ENCODE peak calls at places on chromosomes 16 and 17, in eight cellular contexts. R is breast epithelium, O is fibroblast of the aortic adventitia, I is GM20000, J is lower leg skin, T is AG04450, V is fibroblast of pulmonary artery, D is HCT116. E is an unnamed sample.

GRCh38 chr16:9824191-9824590 is 358.0 kb downstream of the GRIN2A start:
- DNase-seq in R (no peak), O (no peak), I (no peak), J (no peak), T (no peak), V (no peak), D (no peak), E (no peak)

GRCh38 chr17:57480438-57481196 is 224.3 kb downstream of the MSI2 start:
- DNase-seq in R (no peak), O (peak), I (no peak), J (no peak), T (no peak), V (peak), D (no peak), E (no peak)

GRCh38 chr17:27746881-27747280 is 53.4 kb downstream of the NOS2 start:
- DNase-seq in R (no peak), O (no peak), I (no peak), J (no peak), T (no peak), V (no peak), D (no peak), E (no peak)

GRCh38 chr16:75265911-75266701 is 14.7 kb upstream of the BCAR1 start:
- DNase-seq in R (peak), O (peak), I (peak), J (no peak), T (no peak), V (peak), D (no peak), E (peak)

GRCh38 chr16:27203429-27204231 is at the start of gene KDM8:
- DNase-seq in R (peak), O (peak), I (peak), J (peak), T (peak), V (peak), D (peak), E (peak)

GRCh38 chr17:79404136-79404911 is 206.5 kb downstream of the RBFOX3 start:
- DNase-seq in R (no peak), O (no peak), I (no peak), J (no peak), T (no peak), V (no peak), D (no peak), E (no peak)

GRCh38 chr16:48271728-48272127 is 24.4 kb upstream of the ABCC11 start:
- DNase-seq in R (no peak), O (peak), I (no peak), J (no peak), T (no peak), V (peak), D (no peak), E (no peak)

GRCh38 chr17:72429066-72429638 is 308.3 kb downstream of the SOX9 start:
- DNase-seq in R (no peak), O (no peak), I (no peak), J (no peak), T (no peak), V (no peak), D (no peak), E (no peak)

GRCh38 chr17:81987161-81987770 is 9.8 kb downstream of the ASPSCR1 start:
- DNase-seq in R (no peak), O (no peak), I (no peak), J (no peak), T (no peak), V (no peak), D (no peak), E (no peak)

GRCh38 chr17:48603959-48604769 is 622 bp downstream of the HOXB6 start:
- DNase-seq in R (no peak), O (no peak), I (no peak), J (no peak), T (no peak), V (no peak), D (peak), E (no peak)

GRCh38 chr17:27754549-27754948 is 45.8 kb downstream of the NOS2 start:
- DNase-seq in R (no peak), O (no peak), I (no peak), J (no peak), T (no peak), V (no peak), D (no peak), E (peak)

GRCh38 chr16:27925612-27926011 is 137.9 kb downstream of the GSG1L start:
- DNase-seq in R (no peak), O (no peak), I (no peak), J (no peak), T (no peak), V (no peak), D (no peak), E (no peak)

GRCh38 chr16:15055141-15056053 is 477 bp downstream of the NTAN1 start:
- DNase-seq in R (no peak), O (peak), I (peak), J (peak), T (no peak), V (peak), D (no peak), E (no peak)

GRCh38 chr17:31752570-31752969 is 106.5 kb downstream of the COPRS start:
- DNase-seq in R (no peak), O (no peak), I (no peak), J (no peak), T (no peak), V (no peak), D (no peak), E (no peak)

GRCh38 chr17:79126139-79126538 is 51.5 kb downstream of the ENGASE start:
- DNase-seq in R (no peak), O (no peak), I (no peak), J (no peak), T (no peak), V (no peak), D (no peak), E (no peak)

GRCh38 chr17:81160306-81160705 is 5.0 kb upstream of the PVALEF start:
- DNase-seq in R (no peak), O (no peak), I (no peak), J (no peak), T (no peak), V (no peak), D (no peak), E (no peak)

GRCh38 chr16:9836118-9836736 is 346.0 kb downstream of the GRIN2A start:
- DNase-seq in R (no peak), O (peak), I (no peak), J (no peak), T (no peak), V (peak), D (no peak), E (peak)

GRCh38 chr17:83037084-83037950 is 42.1 kb upstream of the METRNL start:
- DNase-seq in R (no peak), O (no peak), I (no peak), J (no peak), T (no peak), V (no peak), D (no peak), E (no peak)

GRCh38 chr16:84788968-84789371 is 30.8 kb upstream of the CRISPLD2 start:
- DNase-seq in R (no peak), O (no peak), I (no peak), J (no peak), T (no peak), V (no peak), D (no peak), E (no peak)

GRCh38 chr17:33284022-33284421 is 9.1 kb downstream of the ASIC2 start:
- DNase-seq in R (no peak), O (peak), I (no peak), J (peak), T (peak), V (peak), D (no peak), E (no peak)

GRCh38 chr17:1890758-1891450 is 61.1 kb downstream of the RPA1 start:
- DNase-seq in R (no peak), O (no peak), I (no peak), J (no peak), T (no peak), V (no peak), D (no peak), E (no peak)

GRCh38 chr17:79732804-79733691 is 2.3 kb downstream of the ENPP7 start:
- DNase-seq in R (no peak), O (no peak), I (peak), J (no peak), T (no peak), V (no peak), D (no peak), E (peak)

GRCh38 chr17:71260366-71260765 is 860.5 kb upstream of the SOX9 start:
- DNase-seq in R (no peak), O (no peak), I (no peak), J (no peak), T (no peak), V (no peak), D (no peak), E (no peak)

GRCh38 chr17:69884361-69884760 is 190.7 kb upstream of the KCNJ16 start:
- DNase-seq in R (no peak), O (no peak), I (no peak), J (no peak), T (no peak), V (no peak), D (no peak), E (no peak)

GRCh38 chr17:8126306-8127066 is 2.6 kb upstream of the HES7 start:
- DNase-seq in R (no peak), O (peak), I (peak), J (no peak), T (no peak), V (no peak), D (no peak), E (peak)

GRCh38 chr16:87206646-87207451 is 110.3 kb downstream of the C16orf95 start:
- DNase-seq in R (no peak), O (peak), I (no peak), J (peak), T (no peak), V (peak), D (peak), E (no peak)

GRCh38 chr17:31130286-31131224 is 35.8 kb downstream of the NF1 start:
- DNase-seq in R (no peak), O (no peak), I (no peak), J (no peak), T (no peak), V (no peak), D (no peak), E (no peak)

GRCh38 chr16:76985362-76985761 is 205.6 kb upstream of the MON1B start:
- DNase-seq in R (no peak), O (no peak), I (no peak), J (no peak), T (no peak), V (no peak), D (no peak), E (no peak)

GRCh38 chr17:3688852-3689261 is 7.1 kb downstream of the P2RX5 start:
- DNase-seq in R (no peak), O (no peak), I (no peak), J (no peak), T (no peak), V (no peak), D (no peak), E (no peak)

GRCh38 chr17:29038511-29039300 is 4.2 kb upstream of the PIPOX start:
- DNase-seq in R (no peak), O (no peak), I (no peak), J (no peak), T (no peak), V (no peak), D (no peak), E (no peak)

GRCh38 chr17:59178266-59178665 is 22.7 kb downstream of the PRR11 start:
- DNase-seq in R (no peak), O (no peak), I (no peak), J (no peak), T (no peak), V (no peak), D (no peak), E (no peak)

GRCh38 chr16:85829751-85830445 is 30.4 kb downstream of the COX4I1 start:
- DNase-seq in R (no peak), O (no peak), I (no peak), J (no peak), T (no peak), V (no peak), D (no peak), E (no peak)

GRCh38 chr17:10144456-10144855 is 54.0 kb downstream of the GAS7 start:
- DNase-seq in R (no peak), O (no peak), I (no peak), J (no peak), T (no peak), V (no peak), D (no peak), E (no peak)

GRCh38 chr17:82246040-82246364 is 17.2 kb downstream of the SLC16A3 start:
- DNase-seq in R (no peak), O (no peak), I (no peak), J (no peak), T (no peak), V (no peak), D (no peak), E (no peak)

GRCh38 chr17:11204991-11205390 is 36.0 kb upstream of the SHISA6 start:
- DNase-seq in R (no peak), O (no peak), I (no peak), J (no peak), T (no peak), V (no peak), D (no peak), E (no peak)

GRCh38 chr17:4032738-4033137 is 68.5 kb upstream of the ATP2A3 start:
- DNase-seq in R (no peak), O (no peak), I (no peak), J (no peak), T (no peak), V (no peak), D (no peak), E (no peak)

DNA sequence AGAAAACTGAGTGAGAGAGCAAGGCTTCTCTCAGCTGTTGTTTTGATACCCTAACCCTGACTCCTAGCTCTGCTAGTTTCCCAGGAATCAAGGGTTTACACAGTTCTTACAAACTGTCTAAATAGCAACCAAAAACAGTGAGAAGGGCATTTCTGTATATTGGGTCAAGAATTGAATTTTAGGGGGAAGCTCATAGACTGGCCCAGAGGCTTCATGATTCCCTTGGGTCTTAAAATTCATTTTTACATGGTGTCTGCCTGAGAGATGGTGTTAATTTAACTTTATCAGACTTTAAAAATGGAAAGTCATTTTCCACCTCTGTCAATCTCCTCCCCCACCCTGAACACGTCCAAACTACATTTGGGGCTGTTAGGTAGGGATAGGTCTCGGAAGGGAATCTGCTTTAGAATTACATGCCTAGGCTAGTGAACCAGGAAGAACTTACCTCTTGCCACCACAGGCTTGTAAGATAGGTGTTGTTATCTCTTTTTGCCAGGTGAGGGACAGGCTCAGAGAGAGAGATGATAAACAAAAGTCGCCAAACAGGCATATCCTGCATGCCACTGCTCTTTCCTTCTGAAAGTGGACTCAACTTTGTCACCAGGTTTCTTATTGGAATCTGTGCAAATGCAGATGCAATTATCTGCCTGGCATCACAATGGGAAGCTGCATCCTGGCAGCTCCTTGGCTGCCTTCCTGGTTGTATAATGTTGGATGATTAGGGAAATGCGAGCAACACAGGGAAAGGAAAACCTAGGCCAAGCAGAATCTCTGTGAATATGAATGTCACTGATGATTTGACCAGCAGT is 3.1 kb downstream of the PHAF1 start:
- DNase-seq in R (no peak), O (no peak), I (no peak), J (no peak), T (no peak), V (no peak), D (no peak), E (no peak)
- TF ChIP-seq CTCF in R (no peak), O (no peak), I (no peak), J (no peak), T (no peak), V (no peak), D (no peak), E (no peak)

GRCh38 chr16:19328364-19328763 is 42.8 kb downstream of the CLEC19A start:
- DNase-seq in R (no peak), O (no peak), I (no peak), J (no peak), T (no peak), V (no peak), D (no peak), E (no peak)

GRCh38 chr16:19331794-19332193 is 46.3 kb downstream of the CLEC19A start:
- DNase-seq in R (no peak), O (no peak), I (no peak), J (no peak), T (no peak), V (no peak), D (no peak), E (no peak)

GRCh38 chr16:19329932-19330331 is 44.4 kb downstream of the CLEC19A start:
- DNase-seq in R (no peak), O (no peak), I (no peak), J (no peak), T (no peak), V (no peak), D (peak), E (no peak)

GRCh38 chr16:19330801-19331484 is 45.4 kb downstream of the CLEC19A start:
- DNase-seq in R (no peak), O (peak), I (no peak), J (no peak), T (no peak), V (no peak), D (peak), E (no peak)
- TF ChIP-seq CTCF in R (no peak), O (no peak), I (no peak), J (no peak), T (no peak), V (no peak), D (no peak), E (no peak)

DNA sequence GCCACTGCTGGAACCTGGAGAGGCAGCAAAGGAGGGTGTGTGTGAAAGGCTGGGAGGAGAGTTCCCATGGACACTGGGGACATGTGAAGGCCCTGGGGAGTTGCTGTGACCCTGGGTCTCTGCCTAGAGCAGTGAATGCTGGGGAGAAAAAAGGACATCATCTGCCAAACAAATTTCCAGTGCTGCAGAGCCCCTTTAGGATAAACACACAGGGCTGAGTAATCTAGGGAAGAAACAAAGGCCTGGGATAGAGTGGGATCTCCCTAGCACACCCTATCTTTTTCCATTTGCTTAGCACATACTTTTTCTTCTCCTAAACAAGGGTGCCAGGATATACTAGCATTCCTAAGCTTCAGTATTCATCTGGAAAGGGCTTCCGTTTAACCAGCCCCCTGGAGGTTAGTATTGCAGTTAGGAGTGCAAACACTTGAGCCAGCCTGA is 3.3 kb upstream of the HIGD1B start:
- DNase-seq in R (no peak), O (peak), I (no peak), J (no peak), T (no peak), V (peak), D (no peak), E (no peak)
- TF ChIP-seq CTCF in R (no peak), O (peak), I (no peak), J (no peak), T (peak), V (peak), D (no peak), E (no peak)

DNA sequence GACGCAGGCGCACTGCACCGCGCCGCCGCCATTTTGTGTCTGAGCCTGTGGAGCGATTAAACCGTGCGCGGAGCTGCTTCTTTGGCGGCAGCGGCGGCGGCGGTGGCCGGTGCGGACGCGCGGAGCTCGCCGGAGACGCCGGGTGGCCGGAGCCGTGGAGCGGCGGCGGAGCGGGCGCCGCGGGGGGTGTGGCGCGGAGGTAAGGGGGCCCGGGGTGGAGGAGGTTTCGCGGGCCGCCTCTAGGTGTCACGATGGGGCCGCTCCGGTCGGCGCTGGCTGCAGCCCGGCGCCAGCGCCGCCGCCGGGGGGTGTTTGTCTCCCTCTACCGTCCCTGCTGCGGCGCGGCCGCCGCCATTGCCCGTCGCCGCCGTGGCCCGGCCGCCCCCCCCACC is at the start of gene CTCF:
- DNase-seq in R (peak), O (peak), I (peak), J (peak), T (no peak), V (peak), D (peak), E (peak)
- TF ChIP-seq CTCF in R (no peak), O (peak), I (peak), J (no peak), T (peak), V (peak), D (peak), E (peak)

DNA sequence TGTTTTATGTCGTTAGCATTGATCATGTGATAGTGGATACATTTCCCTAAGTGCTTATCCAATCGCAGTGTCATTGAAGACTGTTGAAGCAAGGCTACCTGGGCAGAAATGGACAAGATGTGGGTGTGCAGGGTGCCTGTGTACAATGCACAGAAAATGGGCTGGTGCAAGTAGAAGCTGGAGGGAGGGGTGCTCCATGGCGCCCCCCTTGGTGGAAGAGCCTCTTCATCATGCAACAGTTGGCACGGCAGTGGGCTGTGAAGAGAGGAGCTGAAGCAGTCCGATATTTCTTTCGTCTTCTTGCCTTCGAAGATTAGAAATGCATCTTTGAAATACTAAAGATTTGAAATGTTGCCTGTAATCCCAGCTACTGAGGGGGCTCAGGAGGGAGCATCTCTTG is 100.5 kb downstream of the PLCG2 start:
- DNase-seq in R (no peak), O (no peak), I (no peak), J (no peak), T (no peak), V (no peak), D (no peak), E (no peak)
- TF ChIP-seq CTCF in R (no peak), O (no peak), I (no peak), J (no peak), T (no peak), V (no peak), D (peak), E (no peak)

E was measured in GM13976.